ENCODE peak calls at places on chromosomes 6 and 20, in five cellular contexts. F, K, Q, Y and O are unnamed samples.

GRCh38 chr20:61263084-61263695 is 11.1 kb downstream of the CDH4 start:
- DNase-seq in F (peak; percentile 95), K (no peak), Q (peak; percentile 44), Y (no peak), O (no peak)

GRCh38 chr6:13548500-13549210 is 25.7 kb upstream of the SIRT5 start:
- DNase-seq in F (no peak), K (peak; percentile 60), Q (no peak), Y (no peak), O (no peak)

GRCh38 chr20:10523438-10523837 is 88.3 kb downstream of the SLX4IP start:
- DNase-seq in F (no peak), K (no peak), Q (no peak), Y (no peak), O (no peak)

GRCh38 chr6:170028629-170029345 is 262.1 kb downstream of the DLL1 start:
- DNase-seq in F (no peak), K (no peak), Q (no peak), Y (no peak), O (no peak)

GRCh38 chr6:150456466-150456865 is 87.7 kb downstream of the IYD start:
- DNase-seq in F (no peak), K (no peak), Q (no peak), Y (no peak), O (no peak)

GRCh38 chr20:59371429-59371828 is 71.0 kb downstream of the EDN3 start:
- DNase-seq in F (no peak), K (no peak), Q (peak; percentile 16), Y (no peak), O (no peak)

GRCh38 chr6:132511159-132511835 is 1.6 kb downstream of the STX7 start:
- DNase-seq in F (no peak), K (peak; percentile 52), Q (peak; percentile 24), Y (no peak), O (no peak)

GRCh38 chr6:109853951-109854350 is 124.2 kb upstream of the GPR6 start:
- DNase-seq in F (no peak), K (no peak), Q (no peak), Y (no peak), O (no peak)

GRCh38 chr20:16701296-16701695 is 28.5 kb upstream of the SNRPB2 start:
- DNase-seq in F (no peak), K (peak; percentile 40), Q (no peak), Y (no peak), O (no peak)

GRCh38 chr6:50264995-50265571 is 215.4 kb upstream of the DEFB112 start:
- DNase-seq in F (no peak), K (peak; percentile 9), Q (no peak), Y (no peak), O (no peak)

GRCh38 chr6:156658186-156658585 is 119.0 kb upstream of the ARID1B start:
- DNase-seq in F (no peak), K (no peak), Q (no peak), Y (no peak), O (no peak)

GRCh38 chr20:58328836-58329235 is 19.3 kb downstream of the RAB22A start:
- DNase-seq in F (no peak), K (no peak), Q (no peak), Y (no peak), O (no peak)

GRCh38 chr20:58621906-58622548 is 29.1 kb upstream of the STX16 start:
- DNase-seq in F (no peak), K (no peak), Q (peak; percentile 31), Y (no peak), O (no peak)

GRCh38 chr20:8127553-8128255 is 4.4 kb upstream of the PLCB1 start:
- DNase-seq in F (no peak), K (no peak), Q (no peak), Y (no peak), O (no peak)

GRCh38 chr6:33962673-33963072 is 158.9 kb upstream of the MLN start:
- DNase-seq in F (no peak), K (no peak), Q (no peak), Y (no peak), O (no peak)

GRCh38 chr6:127576874-127577273 is at the start of gene C6orf58:
- DNase-seq in F (no peak), K (no peak), Q (no peak), Y (no peak), O (no peak)

GRCh38 chr6:21678990-21679389 is 85.4 kb downstream of the SOX4 start:
- DNase-seq in F (peak; percentile 42), K (peak; percentile 43), Q (peak; percentile 10), Y (no peak), O (no peak)

GRCh38 chr6:21885532-21886089 is 292.1 kb downstream of the SOX4 start:
- DNase-seq in F (no peak), K (no peak), Q (no peak), Y (no peak), O (no peak)

GRCh38 chr20:7971536-7972285 is 31.5 kb upstream of the HAO1 start:
- DNase-seq in F (no peak), K (no peak), Q (no peak), Y (no peak), O (no peak)

GRCh38 chr6:124742971-124743370 is 219.3 kb upstream of the RNF217 start:
- DNase-seq in F (no peak), K (no peak), Q (no peak), Y (no peak), O (no peak)

GRCh38 chr20:63226020-63226943 is 9.4 kb upstream of the BIRC7 start:
- DNase-seq in F (no peak), K (no peak), Q (no peak), Y (no peak), O (no peak)

GRCh38 chr20:31894980-31895675 is 24.7 kb downstream of the TTLL9 start:
- DNase-seq in F (no peak), K (peak; percentile 73), Q (no peak), Y (peak; percentile 56), O (peak; percentile 54)

GRCh38 chr20:11271319-11271718 is 597.5 kb upstream of the JAG1 start:
- DNase-seq in F (peak; percentile 66), K (peak; percentile 30), Q (no peak), Y (no peak), O (no peak)

GRCh38 chr20:22180244-22180643 is 404.1 kb downstream of the FOXA2 start:
- DNase-seq in F (peak; percentile 80), K (peak; percentile 16), Q (peak; percentile 27), Y (no peak), O (no peak)

GRCh38 chr6:41568585-41569384 is 22.6 kb downstream of the FOXP4 start:
- DNase-seq in F (no peak), K (peak; percentile 99), Q (no peak), Y (no peak), O (no peak)

GRCh38 chr6:123909989-123910388 is 106.3 kb downstream of the NKAIN2 start:
- DNase-seq in F (no peak), K (no peak), Q (no peak), Y (no peak), O (no peak)

GRCh38 chr6:99185525-99185924 is 163.9 kb downstream of the FAXC start:
- DNase-seq in F (no peak), K (no peak), Q (no peak), Y (no peak), O (no peak)

GRCh38 chr20:32585011-32585518 is at the start of gene NOL4L:
- DNase-seq in F (peak; percentile 69), K (no peak), Q (peak; percentile 72), Y (no peak), O (no peak)

GRCh38 chr6:6783736-6784135 is 195.2 kb downstream of the LY86 start:
- DNase-seq in F (no peak), K (no peak), Q (no peak), Y (no peak), O (no peak)

GRCh38 chr20:59829415-59830106 is 103.9 kb downstream of the SYCP2 start:
- DNase-seq in F (peak; percentile 19), K (no peak), Q (no peak), Y (no peak), O (no peak)

GRCh38 chr6:75012018-75012417 is 193.8 kb downstream of the COL12A1 start:
- DNase-seq in F (no peak), K (no peak), Q (no peak), Y (no peak), O (no peak)
- TF ChIP-seq TAF1 in F (no peak), K (no peak), Q (no peak), Y (no peak), O (no peak)

GRCh38 chr6:28220164-28221133 is 4.6 kb upstream of the ZSCAN9 start:
- DNase-seq in F (no peak), K (no peak), Q (peak; percentile 47), Y (no peak), O (no peak)

GRCh38 chr6:28217890-28218289 is 7.2 kb upstream of the ZSCAN9 start:
- DNase-seq in F (no peak), K (no peak), Q (no peak), Y (no peak), O (no peak)

GRCh38 chr6:28213213-28213523 is 11.9 kb upstream of the ZSCAN9 start:
- DNase-seq in F (no peak), K (no peak), Q (no peak), Y (no peak), O (no peak)

GRCh38 chr6:28215425-28215824 is 9.7 kb upstream of the ZSCAN9 start:
- DNase-seq in F (no peak), K (no peak), Q (peak; percentile 44), Y (no peak), O (no peak)

GRCh38 chr6:28218312-28219248 is 6.5 kb upstream of the ZSCAN9 start:
- DNase-seq in F (peak; percentile 72), K (peak; percentile 70), Q (peak; percentile 95), Y (peak; percentile 62), O (peak; percentile 69)
- TF ChIP-seq POLR2A in F (no peak), K (peak; percentile 77), Q (peak; percentile 82), Y (no peak), O (peak; percentile 2)

DNA sequence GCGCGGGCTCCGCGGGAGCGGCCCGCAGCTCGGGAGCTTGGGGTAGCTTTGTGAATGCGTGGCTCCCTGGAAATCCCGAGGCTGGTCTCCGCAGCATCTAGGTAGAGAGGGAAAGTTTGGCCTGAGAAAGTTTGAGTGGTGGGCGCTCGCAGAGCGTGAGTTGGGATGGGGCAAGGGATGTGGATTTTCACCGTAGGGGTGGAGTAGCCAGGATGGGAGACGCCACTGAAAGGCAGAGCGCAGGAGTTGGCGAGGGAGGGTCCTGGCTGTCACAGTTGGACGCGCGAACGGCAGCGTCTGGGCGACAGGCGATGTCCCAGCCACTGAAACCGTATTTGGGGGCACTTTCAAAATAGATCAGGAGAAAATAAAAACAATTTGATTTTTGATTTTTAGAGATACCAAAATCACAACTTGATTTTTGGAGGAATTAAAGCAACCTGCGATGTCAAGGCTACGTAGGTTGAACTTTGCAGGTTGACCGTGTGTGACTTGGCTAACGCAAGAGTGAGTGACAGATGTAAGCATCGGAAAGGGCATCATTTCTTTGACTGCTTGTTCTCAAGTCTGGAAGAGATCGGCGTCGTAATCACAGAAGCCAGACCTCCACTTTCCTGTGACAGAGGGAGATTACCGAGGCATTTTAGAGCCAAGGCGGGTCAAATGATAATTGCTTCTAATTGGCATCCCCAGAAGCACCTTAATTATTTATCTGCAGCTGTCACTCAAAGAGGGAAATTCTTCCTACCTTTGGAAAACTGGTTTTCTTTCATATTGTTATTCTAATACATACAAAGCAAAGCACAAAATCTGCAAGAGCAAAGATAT is 646 bp downstream of the HEY2 start:
- DNase-seq in F (no peak), K (no peak), Q (no peak), Y (no peak), O (no peak)
- TF ChIP-seq POLR2AphosphoS5 in F (no peak), K (no peak), Q (no peak), Y (no peak), O (no peak)

DNA sequence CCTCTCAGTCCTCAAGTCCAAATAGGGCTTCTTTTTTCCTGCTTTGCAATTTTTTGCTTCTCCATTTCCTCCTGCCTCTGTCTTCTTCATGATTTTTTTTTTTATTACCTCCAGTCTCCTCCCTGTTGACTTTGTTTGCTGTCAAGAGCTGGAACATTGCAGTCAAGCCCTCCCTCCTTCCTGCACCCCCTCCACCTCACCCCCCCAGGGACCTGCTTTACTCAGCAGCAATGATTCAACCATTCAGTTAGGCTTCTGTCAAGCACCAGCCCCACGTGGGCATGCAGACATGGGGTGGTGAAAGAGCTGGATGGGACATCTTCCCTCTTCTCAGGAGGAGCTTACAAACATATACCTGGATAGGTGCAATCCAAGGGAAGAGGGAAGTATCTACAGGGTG is 142.4 kb downstream of the LRFN2 start:
- DNase-seq in F (no peak), K (no peak), Q (no peak), Y (no peak), O (no peak)
- TF ChIP-seq TAF1 in F (no peak), K (no peak), Q (no peak), Y (no peak), O (no peak)